ENCODE peak calls at places on chromosomes 11 and 22, in six cellular contexts. One of them, this sample, is unnamed.

GRCh38 chr11:106466441-106467190 is 389.2 kb downstream of the AASDHPPT start:
- DNase-seq in memory B cell: no peak
- DNase-seq in activated naive CD4-positive, alpha-beta T cell treated with anti-CD3 and anti-CD28 coated beads, Interleukin-2, amount 10 ng/mL, durations not matched to agents 7 days and 5 days: no peak
- DNase-seq in COLO829: no peak
- DNase-seq in GM12865: no peak
- DNase-seq in stimulated activated CD8-positive, alpha-beta memory T cell treated with anti-CD3 and anti-CD28 coated beads, Interleukin-7, amount 100 ng/mL, for 1 hour: no peak
- DNase-seq in this sample: no peak

GRCh38 chr11:1409108-1409851 is 19.5 kb downstream of the BRSK2 start:
- DNase-seq in stimulated activated CD8-positive, alpha-beta memory T cell treated with anti-CD3 and anti-CD28 coated beads, Interleukin-7, amount 100 ng/mL, for 1 hour: no peak
- DNase-seq in COLO829: no peak
- DNase-seq in memory B cell: no peak
- DNase-seq in activated naive CD4-positive, alpha-beta T cell treated with anti-CD3 and anti-CD28 coated beads, Interleukin-2, amount 10 ng/mL, durations not matched to agents 7 days and 5 days: no peak
- DNase-seq in GM12865: no peak
- DNase-seq in this sample: no peak

GRCh38 chr22:30312053-30312452 is 14.7 kb downstream of the TBC1D10A start:
- DNase-seq in COLO829: no peak
- DNase-seq in memory B cell: no peak
- DNase-seq in activated naive CD4-positive, alpha-beta T cell treated with anti-CD3 and anti-CD28 coated beads, Interleukin-2, amount 10 ng/mL, durations not matched to agents 7 days and 5 days: no peak
- DNase-seq in GM12865: no peak
- DNase-seq in stimulated activated CD8-positive, alpha-beta memory T cell treated with anti-CD3 and anti-CD28 coated beads, Interleukin-7, amount 100 ng/mL, for 1 hour: no peak
- DNase-seq in this sample: no peak

GRCh38 chr11:112157274-112157766 is 6.6 kb downstream of the IL18 start:
- DNase-seq in GM12865: no peak
- DNase-seq in stimulated activated CD8-positive, alpha-beta memory T cell treated with anti-CD3 and anti-CD28 coated beads, Interleukin-7, amount 100 ng/mL, for 1 hour: no peak
- DNase-seq in memory B cell: no peak
- DNase-seq in activated naive CD4-positive, alpha-beta T cell treated with anti-CD3 and anti-CD28 coated beads, Interleukin-2, amount 10 ng/mL, durations not matched to agents 7 days and 5 days: no peak
- DNase-seq in COLO829: peak; percentile 94
- DNase-seq in this sample: peak; percentile 88

GRCh38 chr22:40342521-40342920 is 3.8 kb upstream of the ADSL start:
- DNase-seq in COLO829: no peak
- DNase-seq in GM12865: no peak
- DNase-seq in activated naive CD4-positive, alpha-beta T cell treated with anti-CD3 and anti-CD28 coated beads, Interleukin-2, amount 10 ng/mL, durations not matched to agents 7 days and 5 days: no peak
- DNase-seq in stimulated activated CD8-positive, alpha-beta memory T cell treated with anti-CD3 and anti-CD28 coated beads, Interleukin-7, amount 100 ng/mL, for 1 hour: no peak
- DNase-seq in memory B cell: no peak
- DNase-seq in this sample: no peak

GRCh38 chr22:49541451-49542230 is 286.0 kb downstream of the BRD1 start:
- DNase-seq in GM12865: no peak
- DNase-seq in memory B cell: no peak
- DNase-seq in activated naive CD4-positive, alpha-beta T cell treated with anti-CD3 and anti-CD28 coated beads, Interleukin-2, amount 10 ng/mL, durations not matched to agents 7 days and 5 days: no peak
- DNase-seq in stimulated activated CD8-positive, alpha-beta memory T cell treated with anti-CD3 and anti-CD28 coated beads, Interleukin-7, amount 100 ng/mL, for 1 hour: no peak
- DNase-seq in COLO829: no peak
- DNase-seq in this sample: no peak

GRCh38 chr11:61542661-61543060 is 34.1 kb downstream of the LRRC10B start:
- DNase-seq in memory B cell: no peak
- DNase-seq in activated naive CD4-positive, alpha-beta T cell treated with anti-CD3 and anti-CD28 coated beads, Interleukin-2, amount 10 ng/mL, durations not matched to agents 7 days and 5 days: no peak
- DNase-seq in stimulated activated CD8-positive, alpha-beta memory T cell treated with anti-CD3 and anti-CD28 coated beads, Interleukin-7, amount 100 ng/mL, for 1 hour: no peak
- DNase-seq in GM12865: no peak
- DNase-seq in COLO829: no peak
- DNase-seq in this sample: no peak

GRCh38 chr22:37818397-37819099 is 4.6 kb upstream of the GALR3 start:
- DNase-seq in stimulated activated CD8-positive, alpha-beta memory T cell treated with anti-CD3 and anti-CD28 coated beads, Interleukin-7, amount 100 ng/mL, for 1 hour: peak; percentile 17
- DNase-seq in memory B cell: peak; percentile 50
- DNase-seq in activated naive CD4-positive, alpha-beta T cell treated with anti-CD3 and anti-CD28 coated beads, Interleukin-2, amount 10 ng/mL, durations not matched to agents 7 days and 5 days: peak; percentile 82
- DNase-seq in GM12865: peak; percentile 81
- DNase-seq in COLO829: no peak
- DNase-seq in this sample: no peak

GRCh38 chr11:86978756-86979608 is 23.8 kb upstream of the FZD4 start:
- DNase-seq in COLO829: peak; percentile 35
- DNase-seq in activated naive CD4-positive, alpha-beta T cell treated with anti-CD3 and anti-CD28 coated beads, Interleukin-2, amount 10 ng/mL, durations not matched to agents 7 days and 5 days: no peak
- DNase-seq in stimulated activated CD8-positive, alpha-beta memory T cell treated with anti-CD3 and anti-CD28 coated beads, Interleukin-7, amount 100 ng/mL, for 1 hour: no peak
- DNase-seq in memory B cell: no peak
- DNase-seq in GM12865: peak; percentile 52
- DNase-seq in this sample: peak; percentile 64

GRCh38 chr11:134730596-134731538 is 318.8 kb upstream of the B3GAT1 start:
- DNase-seq in activated naive CD4-positive, alpha-beta T cell treated with anti-CD3 and anti-CD28 coated beads, Interleukin-2, amount 10 ng/mL, durations not matched to agents 7 days and 5 days: no peak
- DNase-seq in GM12865: no peak
- DNase-seq in COLO829: no peak
- DNase-seq in memory B cell: no peak
- DNase-seq in stimulated activated CD8-positive, alpha-beta memory T cell treated with anti-CD3 and anti-CD28 coated beads, Interleukin-7, amount 100 ng/mL, for 1 hour: no peak
- DNase-seq in this sample: no peak

GRCh38 chr11:118614511-118614910 is 7.1 kb downstream of the PHLDB1 start:
- DNase-seq in COLO829: no peak
- DNase-seq in memory B cell: no peak
- DNase-seq in stimulated activated CD8-positive, alpha-beta memory T cell treated with anti-CD3 and anti-CD28 coated beads, Interleukin-7, amount 100 ng/mL, for 1 hour: no peak
- DNase-seq in GM12865: no peak
- DNase-seq in activated naive CD4-positive, alpha-beta T cell treated with anti-CD3 and anti-CD28 coated beads, Interleukin-2, amount 10 ng/mL, durations not matched to agents 7 days and 5 days: no peak
- DNase-seq in this sample: no peak

GRCh38 chr11:118699508-118700220 is 20.2 kb upstream of the TREH start:
- DNase-seq in COLO829: no peak
- DNase-seq in memory B cell: no peak
- DNase-seq in stimulated activated CD8-positive, alpha-beta memory T cell treated with anti-CD3 and anti-CD28 coated beads, Interleukin-7, amount 100 ng/mL, for 1 hour: peak; percentile 30
- DNase-seq in activated naive CD4-positive, alpha-beta T cell treated with anti-CD3 and anti-CD28 coated beads, Interleukin-2, amount 10 ng/mL, durations not matched to agents 7 days and 5 days: peak; percentile 79
- DNase-seq in GM12865: no peak
- DNase-seq in this sample: no peak

GRCh38 chr11:69587454-69588081 is 53.4 kb upstream of the CCND1 start:
- DNase-seq in GM12865: no peak
- DNase-seq in COLO829: peak; percentile 42
- DNase-seq in activated naive CD4-positive, alpha-beta T cell treated with anti-CD3 and anti-CD28 coated beads, Interleukin-2, amount 10 ng/mL, durations not matched to agents 7 days and 5 days: no peak
- DNase-seq in memory B cell: no peak
- DNase-seq in stimulated activated CD8-positive, alpha-beta memory T cell treated with anti-CD3 and anti-CD28 coated beads, Interleukin-7, amount 100 ng/mL, for 1 hour: no peak
- DNase-seq in this sample: no peak

GRCh38 chr11:130653838-130654601 is 205.6 kb downstream of the ADAMTS15 start:
- DNase-seq in memory B cell: no peak
- DNase-seq in activated naive CD4-positive, alpha-beta T cell treated with anti-CD3 and anti-CD28 coated beads, Interleukin-2, amount 10 ng/mL, durations not matched to agents 7 days and 5 days: no peak
- DNase-seq in stimulated activated CD8-positive, alpha-beta memory T cell treated with anti-CD3 and anti-CD28 coated beads, Interleukin-7, amount 100 ng/mL, for 1 hour: no peak
- DNase-seq in COLO829: no peak
- DNase-seq in GM12865: no peak
- DNase-seq in this sample: no peak

GRCh38 chr22:24994070-24994763 is 41.7 kb downstream of the KIAA1671 start:
- DNase-seq in stimulated activated CD8-positive, alpha-beta memory T cell treated with anti-CD3 and anti-CD28 coated beads, Interleukin-7, amount 100 ng/mL, for 1 hour: no peak
- DNase-seq in GM12865: no peak
- DNase-seq in memory B cell: no peak
- DNase-seq in activated naive CD4-positive, alpha-beta T cell treated with anti-CD3 and anti-CD28 coated beads, Interleukin-2, amount 10 ng/mL, durations not matched to agents 7 days and 5 days: peak; percentile 63
- DNase-seq in COLO829: no peak
- DNase-seq in this sample: no peak

GRCh38 chr11:111402411-111402810 is 23.3 kb upstream of the POU2AF1 start:
- DNase-seq in memory B cell: no peak
- DNase-seq in GM12865: no peak
- DNase-seq in COLO829: no peak
- DNase-seq in stimulated activated CD8-positive, alpha-beta memory T cell treated with anti-CD3 and anti-CD28 coated beads, Interleukin-7, amount 100 ng/mL, for 1 hour: no peak
- DNase-seq in activated naive CD4-positive, alpha-beta T cell treated with anti-CD3 and anti-CD28 coated beads, Interleukin-2, amount 10 ng/mL, durations not matched to agents 7 days and 5 days: no peak
- DNase-seq in this sample: no peak

GRCh38 chr11:111347723-111348115 is 31.4 kb downstream of the POU2AF1 start:
- DNase-seq in COLO829: no peak
- DNase-seq in activated naive CD4-positive, alpha-beta T cell treated with anti-CD3 and anti-CD28 coated beads, Interleukin-2, amount 10 ng/mL, durations not matched to agents 7 days and 5 days: no peak
- DNase-seq in memory B cell: no peak
- DNase-seq in GM12865: peak; percentile 24
- DNase-seq in stimulated activated CD8-positive, alpha-beta memory T cell treated with anti-CD3 and anti-CD28 coated beads, Interleukin-7, amount 100 ng/mL, for 1 hour: no peak
- DNase-seq in this sample: peak; percentile 32

GRCh38 chr11:35567737-35568465 is 42.5 kb upstream of the PAMR1 start:
- DNase-seq in stimulated activated CD8-positive, alpha-beta memory T cell treated with anti-CD3 and anti-CD28 coated beads, Interleukin-7, amount 100 ng/mL, for 1 hour: no peak
- DNase-seq in activated naive CD4-positive, alpha-beta T cell treated with anti-CD3 and anti-CD28 coated beads, Interleukin-2, amount 10 ng/mL, durations not matched to agents 7 days and 5 days: no peak
- DNase-seq in COLO829: no peak
- DNase-seq in memory B cell: no peak
- DNase-seq in GM12865: no peak
- DNase-seq in this sample: no peak

GRCh38 chr11:123451183-123451907 is 21.3 kb downstream of the GRAMD1B start:
- DNase-seq in COLO829: no peak
- DNase-seq in GM12865: peak; percentile 56
- DNase-seq in activated naive CD4-positive, alpha-beta T cell treated with anti-CD3 and anti-CD28 coated beads, Interleukin-2, amount 10 ng/mL, durations not matched to agents 7 days and 5 days: peak; percentile 31
- DNase-seq in memory B cell: no peak
- DNase-seq in stimulated activated CD8-positive, alpha-beta memory T cell treated with anti-CD3 and anti-CD28 coated beads, Interleukin-7, amount 100 ng/mL, for 1 hour: no peak
- DNase-seq in this sample: no peak

GRCh38 chr11:72280726-72281315 is 36.8 kb upstream of the PHOX2A start:
- DNase-seq in memory B cell: no peak
- DNase-seq in COLO829: no peak
- DNase-seq in stimulated activated CD8-positive, alpha-beta memory T cell treated with anti-CD3 and anti-CD28 coated beads, Interleukin-7, amount 100 ng/mL, for 1 hour: no peak
- DNase-seq in GM12865: no peak
- DNase-seq in activated naive CD4-positive, alpha-beta T cell treated with anti-CD3 and anti-CD28 coated beads, Interleukin-2, amount 10 ng/mL, durations not matched to agents 7 days and 5 days: no peak
- DNase-seq in this sample: no peak

GRCh38 chr11:119065369-119065768 is 2.2 kb upstream of the VPS11 start:
- DNase-seq in activated naive CD4-positive, alpha-beta T cell treated with anti-CD3 and anti-CD28 coated beads, Interleukin-2, amount 10 ng/mL, durations not matched to agents 7 days and 5 days: peak; percentile 72
- DNase-seq in stimulated activated CD8-positive, alpha-beta memory T cell treated with anti-CD3 and anti-CD28 coated beads, Interleukin-7, amount 100 ng/mL, for 1 hour: no peak
- DNase-seq in memory B cell: peak; percentile 29
- DNase-seq in COLO829: peak; percentile 53
- DNase-seq in GM12865: peak; percentile 64
- DNase-seq in this sample: peak; percentile 72

GRCh38 chr22:38122616-38123015 is 12.1 kb upstream of the BAIAP2L2 start:
- DNase-seq in COLO829: no peak
- DNase-seq in stimulated activated CD8-positive, alpha-beta memory T cell treated with anti-CD3 and anti-CD28 coated beads, Interleukin-7, amount 100 ng/mL, for 1 hour: no peak
- DNase-seq in memory B cell: no peak
- DNase-seq in activated naive CD4-positive, alpha-beta T cell treated with anti-CD3 and anti-CD28 coated beads, Interleukin-2, amount 10 ng/mL, durations not matched to agents 7 days and 5 days: no peak
- DNase-seq in GM12865: no peak
- DNase-seq in this sample: no peak

GRCh38 chr11:116234989-116235567 is 537.7 kb downstream of the BUD13 start:
- DNase-seq in stimulated activated CD8-positive, alpha-beta memory T cell treated with anti-CD3 and anti-CD28 coated beads, Interleukin-7, amount 100 ng/mL, for 1 hour: no peak
- DNase-seq in activated naive CD4-positive, alpha-beta T cell treated with anti-CD3 and anti-CD28 coated beads, Interleukin-2, amount 10 ng/mL, durations not matched to agents 7 days and 5 days: no peak
- DNase-seq in COLO829: no peak
- DNase-seq in memory B cell: no peak
- DNase-seq in GM12865: no peak
- DNase-seq in this sample: no peak

GRCh38 chr11:78000193-78000592 is 5.7 kb upstream of the INTS4 start:
- DNase-seq in GM12865: peak; percentile 71
- DNase-seq in stimulated activated CD8-positive, alpha-beta memory T cell treated with anti-CD3 and anti-CD28 coated beads, Interleukin-7, amount 100 ng/mL, for 1 hour: no peak
- DNase-seq in memory B cell: peak; percentile 10
- DNase-seq in COLO829: peak; percentile 66
- DNase-seq in activated naive CD4-positive, alpha-beta T cell treated with anti-CD3 and anti-CD28 coated beads, Interleukin-2, amount 10 ng/mL, durations not matched to agents 7 days and 5 days: peak; percentile 65
- DNase-seq in this sample: peak; percentile 80

GRCh38 chr11:132035228-132035627 is 664.8 kb downstream of the NTM start:
- DNase-seq in stimulated activated CD8-positive, alpha-beta memory T cell treated with anti-CD3 and anti-CD28 coated beads, Interleukin-7, amount 100 ng/mL, for 1 hour: no peak
- DNase-seq in COLO829: no peak
- DNase-seq in memory B cell: no peak
- DNase-seq in activated naive CD4-positive, alpha-beta T cell treated with anti-CD3 and anti-CD28 coated beads, Interleukin-2, amount 10 ng/mL, durations not matched to agents 7 days and 5 days: no peak
- DNase-seq in GM12865: no peak
- DNase-seq in this sample: no peak

GRCh38 chr11:11607772-11608171 is 14.0 kb downstream of the GALNT18 start:
- DNase-seq in stimulated activated CD8-positive, alpha-beta memory T cell treated with anti-CD3 and anti-CD28 coated beads, Interleukin-7, amount 100 ng/mL, for 1 hour: no peak
- DNase-seq in COLO829: no peak
- DNase-seq in activated naive CD4-positive, alpha-beta T cell treated with anti-CD3 and anti-CD28 coated beads, Interleukin-2, amount 10 ng/mL, durations not matched to agents 7 days and 5 days: no peak
- DNase-seq in GM12865: no peak
- DNase-seq in memory B cell: no peak
- DNase-seq in this sample: no peak

GRCh38 chr11:80084614-80085013 is 643.8 kb upstream of the TENM4 start:
- DNase-seq in stimulated activated CD8-positive, alpha-beta memory T cell treated with anti-CD3 and anti-CD28 coated beads, Interleukin-7, amount 100 ng/mL, for 1 hour: no peak
- DNase-seq in COLO829: no peak
- DNase-seq in memory B cell: no peak
- DNase-seq in GM12865: no peak
- DNase-seq in activated naive CD4-positive, alpha-beta T cell treated with anti-CD3 and anti-CD28 coated beads, Interleukin-2, amount 10 ng/mL, durations not matched to agents 7 days and 5 days: no peak
- DNase-seq in this sample: no peak

GRCh38 chr22:27438271-27438980 is 363.1 kb downstream of the MN1 start:
- DNase-seq in activated naive CD4-positive, alpha-beta T cell treated with anti-CD3 and anti-CD28 coated beads, Interleukin-2, amount 10 ng/mL, durations not matched to agents 7 days and 5 days: no peak
- DNase-seq in memory B cell: no peak
- DNase-seq in stimulated activated CD8-positive, alpha-beta memory T cell treated with anti-CD3 and anti-CD28 coated beads, Interleukin-7, amount 100 ng/mL, for 1 hour: no peak
- DNase-seq in COLO829: no peak
- DNase-seq in GM12865: no peak
- DNase-seq in this sample: peak; percentile 8

GRCh38 chr11:4821021-4821420 is at the start of gene OR51F2:
- DNase-seq in memory B cell: no peak
- DNase-seq in stimulated activated CD8-positive, alpha-beta memory T cell treated with anti-CD3 and anti-CD28 coated beads, Interleukin-7, amount 100 ng/mL, for 1 hour: no peak
- DNase-seq in GM12865: no peak
- DNase-seq in activated naive CD4-positive, alpha-beta T cell treated with anti-CD3 and anti-CD28 coated beads, Interleukin-2, amount 10 ng/mL, durations not matched to agents 7 days and 5 days: no peak
- DNase-seq in COLO829: no peak
- DNase-seq in this sample: no peak

GRCh38 chr11:125224391-125225015 is 60.0 kb downstream of the PKNOX2 start:
- DNase-seq in stimulated activated CD8-positive, alpha-beta memory T cell treated with anti-CD3 and anti-CD28 coated beads, Interleukin-7, amount 100 ng/mL, for 1 hour: no peak
- DNase-seq in activated naive CD4-positive, alpha-beta T cell treated with anti-CD3 and anti-CD28 coated beads, Interleukin-2, amount 10 ng/mL, durations not matched to agents 7 days and 5 days: no peak
- DNase-seq in COLO829: peak; percentile 51
- DNase-seq in GM12865: no peak
- DNase-seq in memory B cell: no peak
- DNase-seq in this sample: peak; percentile 23

GRCh38 chr11:10181811-10182210 is 112.2 kb downstream of the SBF2 start:
- DNase-seq in activated naive CD4-positive, alpha-beta T cell treated with anti-CD3 and anti-CD28 coated beads, Interleukin-2, amount 10 ng/mL, durations not matched to agents 7 days and 5 days: no peak
- DNase-seq in GM12865: peak; percentile 16
- DNase-seq in COLO829: peak; percentile 25
- DNase-seq in memory B cell: no peak
- DNase-seq in stimulated activated CD8-positive, alpha-beta memory T cell treated with anti-CD3 and anti-CD28 coated beads, Interleukin-7, amount 100 ng/mL, for 1 hour: no peak
- DNase-seq in this sample: peak; percentile 16

GRCh38 chr11:3995307-3995706 is 99.3 kb upstream of the RRM1 start:
- DNase-seq in stimulated activated CD8-positive, alpha-beta memory T cell treated with anti-CD3 and anti-CD28 coated beads, Interleukin-7, amount 100 ng/mL, for 1 hour: no peak
- DNase-seq in memory B cell: no peak
- DNase-seq in GM12865: no peak
- DNase-seq in COLO829: no peak
- DNase-seq in activated naive CD4-positive, alpha-beta T cell treated with anti-CD3 and anti-CD28 coated beads, Interleukin-2, amount 10 ng/mL, durations not matched to agents 7 days and 5 days: no peak
- DNase-seq in this sample: no peak

This sample was measured in NB4.